ENCODE peak calls at places on chromosomes 13 and 19, in four cellular contexts. Q is SK-N-SH, C is H1, A is GM12878. B is an unnamed sample.

GRCh38 chr19:16193466-16193865 is 4.2 kb upstream of the AP1M1 start:
- DNase-seq in Q (no peak), C (no peak), A (no peak), B (no peak)

GRCh38 chr19:38812004-38812840 is 523 bp downstream of the LGALS4 start:
- DNase-seq in Q (peak; percentile 23), C (no peak), A (no peak), B (peak; percentile 6)

GRCh38 chr19:16527971-16528521 is 14.2 kb downstream of the CHERP start:
- DNase-seq in Q (peak; percentile 61), C (no peak), A (no peak), B (peak; percentile 36)

GRCh38 chr19:57537953-57538547 is 10.9 kb downstream of the ZNF549 start:
- DNase-seq in Q (no peak), C (no peak), A (no peak), B (no peak)

GRCh38 chr19:55691561-55692481 is 16.8 kb downstream of the EPN1 start:
- DNase-seq in Q (no peak), C (no peak), A (no peak), B (no peak)

GRCh38 chr13:46961719-46962118 is 64.9 kb upstream of the HTR2A start:
- DNase-seq in Q (no peak), C (no peak), A (peak; percentile 86), B (no peak)

GRCh38 chr19:4328243-4328990 is 10.2 kb downstream of the STAP2 start:
- DNase-seq in Q (peak; percentile 99), C (peak; percentile 93), A (peak; percentile 75), B (peak; percentile 96)

GRCh38 chr13:73952683-73953082 is 181.5 kb downstream of the KLF12 start:
- DNase-seq in Q (no peak), C (no peak), A (no peak), B (no peak)

GRCh38 chr13:94620286-94620896 is 18.7 kb downstream of the GPR180 start:
- DNase-seq in Q (peak; percentile 49), C (no peak), A (no peak), B (peak; percentile 35)

GRCh38 chr19:17073869-17074627 is 1.2 kb downstream of the HAUS8 start:
- DNase-seq in Q (no peak), C (no peak), A (no peak), B (peak; percentile 43)

GRCh38 chr13:32587014-32587773 is 942 bp downstream of the PDS5B start:
- DNase-seq in Q (peak; percentile 86), C (no peak), A (no peak), B (peak; percentile 72)

GRCh38 chr19:31451686-31452325 is 102.6 kb upstream of the TSHZ3 start:
- DNase-seq in Q (no peak), C (no peak), A (no peak), B (no peak)

GRCh38 chr13:47917022-47917574 is 84.0 kb downstream of the SUCLA2 start:
- DNase-seq in Q (no peak), C (no peak), A (no peak), B (no peak)

GRCh38 chr19:49939721-49940481 is 10.6 kb upstream of the NUP62 start:
- DNase-seq in Q (no peak), C (no peak), A (no peak), B (no peak)

GRCh38 chr19:2719910-2720776 is 1.0 kb downstream of the DIRAS1 start:
- DNase-seq in Q (peak; percentile 84), C (no peak), A (no peak), B (no peak)

GRCh38 chr13:88802886-88803285 is 1131.7 kb downstream of the SLITRK5 start:
- DNase-seq in Q (no peak), C (no peak), A (no peak), B (no peak)

GRCh38 chr19:12126707-12127106 is 13.4 kb downstream of the ZNF20 start:
- DNase-seq in Q (peak; percentile 45), C (no peak), A (no peak), B (peak; percentile 29)

GRCh38 chr13:113596321-113597200 is 12.0 kb downstream of the TFDP1 start:
- DNase-seq in Q (no peak), C (no peak), A (no peak), B (no peak)

GRCh38 chr13:73956795-73957408 is 177.3 kb downstream of the KLF12 start:
- DNase-seq in Q (no peak), C (no peak), A (no peak), B (no peak)

GRCh38 chr13:66899955-66900354 is 330.2 kb downstream of the PCDH9 start:
- DNase-seq in Q (peak; percentile 24), C (no peak), A (no peak), B (no peak)

GRCh38 chr13:75165543-75166230 is 316.3 kb downstream of the TBC1D4 start:
- DNase-seq in Q (no peak), C (no peak), A (no peak), B (no peak)

GRCh38 chr19:50358483-50359431 is 6.7 kb downstream of the NAPSA start:
- DNase-seq in Q (peak; percentile 89), C (no peak), A (peak; percentile 48), B (peak; percentile 92)

GRCh38 chr13:39874331-39875055 is 219.0 kb downstream of the COG6 start:
- DNase-seq in Q (no peak), C (no peak), A (no peak), B (no peak)

GRCh38 chr13:65292488-65292901 is 1937.6 kb downstream of the PCDH9 start:
- DNase-seq in Q (peak; percentile 46), C (peak; percentile 3), A (no peak), B (no peak)

GRCh38 chr13:107138987-107139386 is 571.0 kb upstream of the ARGLU1 start:
- DNase-seq in Q (no peak), C (no peak), A (no peak), B (no peak)

GRCh38 chr13:44576396-44577235 is 486 bp upstream of the TSC22D1 start:
- DNase-seq in Q (peak; percentile 68), C (no peak), A (no peak), B (peak; percentile 17)

GRCh38 chr13:40319699-40320586 is 346.5 kb downstream of the FOXO1 start:
- DNase-seq in Q (no peak), C (no peak), A (no peak), B (no peak)

GRCh38 chr19:45716314-45717130 is 14.2 kb downstream of the FBXO46 start:
- DNase-seq in Q (peak; percentile 57), C (no peak), A (no peak), B (no peak)

GRCh38 chr13:67184247-67184646 is 45.9 kb downstream of the PCDH9 start:
- DNase-seq in Q (no peak), C (no peak), A (no peak), B (no peak)

GRCh38 chr19:4362871-4363545 is 19.6 kb downstream of the MPND start:
- DNase-seq in Q (no peak), C (no peak), A (no peak), B (no peak)

GRCh38 chr19:42226886-42227285 is 6.8 kb downstream of the ZNF526 start:
- DNase-seq in Q (no peak), C (no peak), A (no peak), B (no peak)

GRCh38 chr13:45456196-45456972 is 8.4 kb upstream of the COG3 start:
- DNase-seq in Q (no peak), C (no peak), A (no peak), B (no peak)

GRCh38 chr13:36297259-36297599 is 385 bp downstream of the CCDC169 start:
- DNase-seq in Q (no peak), C (no peak), A (no peak), B (no peak)
- TF ChIP-seq NRF1 in Q (no peak), C (no peak), A (no peak), B (no peak)

GRCh38 chr19:35925501-35925900 is 10.7 kb upstream of the LRFN3 start:
- DNase-seq in Q (no peak), C (no peak), A (no peak), B (no peak)
- TF ChIP-seq NRF1 in Q (no peak), C (no peak), A (no peak), B (no peak)

DNA sequence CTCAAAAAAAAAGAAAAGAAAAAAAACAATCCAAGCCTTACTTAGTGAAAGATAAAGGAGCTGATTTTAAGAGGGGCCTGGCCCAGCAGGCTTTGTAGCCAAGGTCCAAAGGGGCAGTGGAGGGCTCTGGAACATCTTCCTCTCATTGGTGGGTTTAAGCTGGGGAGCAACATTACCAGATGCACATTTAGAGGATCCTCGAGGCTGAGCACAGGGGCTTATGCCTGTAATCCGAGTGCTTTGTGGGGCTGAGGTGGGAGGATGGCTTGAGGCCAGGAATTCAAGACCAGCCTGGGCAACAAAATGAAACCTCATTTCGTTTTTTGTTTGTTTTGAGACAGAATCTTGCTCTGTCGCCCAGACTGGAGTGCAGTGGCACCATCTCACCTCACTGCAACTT is 8.0 kb upstream of the TMEM160 start:
- DNase-seq in Q (no peak), C (no peak), A (no peak), B (no peak)
- TF ChIP-seq NRF1 in Q (no peak), C (no peak), A (no peak), B (no peak)

DNA sequence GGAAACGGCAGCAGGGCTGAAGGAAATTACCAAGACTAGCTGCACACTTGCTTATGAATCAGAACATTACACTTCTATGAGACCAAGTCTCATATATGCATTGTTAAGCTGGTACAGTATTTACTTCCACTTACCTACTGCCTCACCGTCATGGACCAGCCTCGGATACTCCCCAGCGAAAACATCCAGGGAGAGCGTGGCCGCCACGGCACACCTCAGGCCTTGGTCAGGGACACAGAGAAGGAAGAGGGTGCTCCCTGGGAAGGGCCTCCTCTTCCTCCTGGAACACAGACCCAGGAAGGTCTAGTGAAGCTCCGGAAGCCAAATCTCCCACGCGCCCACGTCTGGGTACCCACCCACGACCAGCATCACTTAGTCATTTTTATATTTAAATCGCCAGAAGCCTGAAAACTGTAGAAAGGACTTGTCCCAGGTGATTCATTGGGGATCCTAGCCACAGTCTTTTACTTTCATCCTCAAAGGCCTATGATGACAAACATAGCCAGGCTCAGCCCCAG is 24.4 kb upstream of the MTIF3 start:
- DNase-seq in Q (no peak), C (no peak), A (no peak), B (no peak)
- TF ChIP-seq NRF1 in Q (no peak), C (no peak), A (no peak), B (no peak)

DNA sequence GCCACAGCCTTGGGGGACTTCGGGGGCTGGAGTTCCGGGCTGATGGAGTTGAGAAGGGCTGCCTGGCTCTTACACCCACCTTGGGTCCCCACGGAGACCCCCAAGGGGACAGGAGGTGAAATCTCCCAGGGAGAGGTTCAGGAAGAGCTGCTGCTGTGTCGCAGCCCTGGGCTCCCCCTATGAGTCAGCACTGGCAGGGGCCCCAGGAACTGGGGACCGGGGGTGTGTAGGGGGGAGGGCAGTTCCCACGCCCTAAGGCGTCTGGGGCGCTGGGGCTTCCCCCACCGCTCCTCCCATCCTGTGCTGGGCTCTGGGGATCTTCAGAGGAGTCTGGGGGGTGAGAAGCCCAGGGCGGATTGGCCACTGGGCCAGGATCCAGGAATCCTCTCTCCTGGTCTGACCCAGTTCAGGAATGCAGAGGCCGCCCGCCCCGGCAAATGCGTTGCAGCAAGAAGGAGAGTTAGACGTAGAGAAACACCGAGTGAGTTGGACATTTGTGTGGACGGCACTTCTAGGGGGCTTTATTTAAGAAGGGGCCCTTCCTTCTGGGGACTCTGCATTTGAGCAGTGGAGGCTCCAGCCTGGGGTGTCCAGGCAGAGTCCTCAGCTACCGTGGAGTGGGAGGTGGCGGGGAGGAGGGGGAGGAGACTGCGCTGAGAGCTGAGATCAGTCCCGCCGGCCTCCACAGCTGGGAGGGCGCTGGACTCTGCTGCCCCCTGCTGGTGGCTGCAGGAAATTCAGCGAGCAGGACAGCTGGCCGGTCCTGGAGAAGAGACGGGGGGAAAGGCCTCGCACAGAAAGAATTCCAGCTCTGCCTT is 15.0 kb upstream of the NANOS3 start:
- DNase-seq in Q (peak; percentile 94), C (no peak), A (peak; percentile 79), B (peak; percentile 90)
- TF ChIP-seq NRF1 in Q (no peak), C (no peak), A (no peak), B (no peak)

B was measured in K562.